ENCODE peak calls at places on chromosomes 13 and 19, in four cellular contexts. O is Caco-2; I is amniotic stem cell; B is activated effector memory CD4-positive, alpha-beta T cell treated with Interleukin-2 at 50 U/mL for 16 hours. W is an unnamed sample.

GRCh38 chr19:4185413-4186086 is 3.1 kb downstream of the ANKRD24 start:
- DNase-seq in O (no peak), I (no peak), B (no peak), W (no peak)

GRCh38 chr19:38742296-38742695 is 2.0 kb downstream of the CAPN12 start:
- DNase-seq in O (peak; percentile 31), I (no peak), B (no peak), W (no peak)

GRCh38 chr13:30224732-30225131 is 82.6 kb downstream of the KATNAL1 start:
- DNase-seq in O (no peak), I (no peak), B (no peak), W (no peak)

GRCh38 chr13:43786472-43786765 is 353 bp downstream of the ENOX1 start:
- DNase-seq in O (no peak), I (no peak), B (no peak), W (no peak)

GRCh38 chr13:47846886-47847285 is 154.2 kb downstream of the SUCLA2 start:
- DNase-seq in O (no peak), I (no peak), B (no peak), W (no peak)

GRCh38 chr19:8525401-8525684 is 11.4 kb upstream of the ZNF414 start:
- DNase-seq in O (no peak), I (no peak), B (no peak), W (no peak)

GRCh38 chr19:13840751-13841338 is 36.1 kb upstream of the NANOS3 start:
- DNase-seq in O (no peak), I (no peak), B (no peak), W (peak; percentile 42)

GRCh38 chr13:27005556-27005955 is 166.1 kb downstream of the USP12 start:
- DNase-seq in O (no peak), I (no peak), B (no peak), W (no peak)

GRCh38 chr13:43783820-43784219 is 3.0 kb downstream of the ENOX1 start:
- DNase-seq in O (no peak), I (no peak), B (no peak), W (no peak)

GRCh38 chr19:11560404-11560988 is 1.5 kb upstream of the ELOF1 start:
- DNase-seq in O (peak; percentile 65), I (peak; percentile 36), B (no peak), W (peak; percentile 16)

GRCh38 chr13:29721766-29722165 is 126.3 kb upstream of the SLC7A1 start:
- DNase-seq in O (no peak), I (no peak), B (no peak), W (no peak)

GRCh38 chr19:13796301-13797057 is 1.2 kb downstream of the ZSWIM4 start:
- DNase-seq in O (no peak), I (peak; percentile 89), B (no peak), W (no peak)

GRCh38 chr13:61362522-61362921 is 53.1 kb downstream of the PCDH20 start:
- DNase-seq in O (no peak), I (no peak), B (no peak), W (no peak)

GRCh38 chr19:51784922-51785690 is 9.9 kb upstream of the FPR3 start:
- DNase-seq in O (no peak), I (no peak), B (no peak), W (no peak)

GRCh38 chr13:36912369-36912768 is 7.7 kb downstream of the SMAD9 start:
- DNase-seq in O (no peak), I (no peak), B (no peak), W (no peak)

GRCh38 chr19:40280608-40281221 is 4.4 kb downstream of the AKT2 start:
- DNase-seq in O (no peak), I (no peak), B (no peak), W (no peak)

GRCh38 chr13:42985312-42986175 is 6.5 kb downstream of the EPSTI1 start:
- DNase-seq in O (no peak), I (no peak), B (no peak), W (no peak)

GRCh38 chr19:49333426-49334288 is 1.5 kb upstream of the CD37 start:
- DNase-seq in O (peak; percentile 26), I (no peak), B (peak; percentile 64), W (peak; percentile 84)

GRCh38 chr13:113148407-113148806 is 10.0 kb upstream of the PROZ start:
- DNase-seq in O (no peak), I (no peak), B (no peak), W (no peak)

W was measured in CD8-positive, alpha-beta T cell.